ENCODE peak calls at places on chromosomes 11 and 22, in seven cellular contexts. E is transverse colon, J is A549, V is tibial nerve, S is K562, T is erythroblast, Y is lower leg skin. Z is an unnamed sample.

GRCh38 chr22:39446239-39446721 is 10.5 kb upstream of the MGAT3 start:
- DNase-seq in Y (no peak), T (peak; percentile 41), E (peak; percentile 51), J (no peak), V (no peak), S (peak; percentile 43), Z (no peak)

GRCh38 chr11:84019576-84020194 is 733.5 kb upstream of the CCDC90B start:
- DNase-seq in Y (no peak), S (no peak), E (no peak), T (no peak), J (no peak), V (no peak), Z (no peak)

GRCh38 chr11:76629133-76629852 is 41.3 kb downstream of the LRRC32 start:
- DNase-seq in E (peak; percentile 48), T (no peak), Y (peak; percentile 90), J (no peak), V (no peak), S (no peak), Z (peak; percentile 94)

GRCh38 chr11:44564653-44565007 is 833 bp upstream of the CD82 start:
- DNase-seq in J (peak; percentile 35), E (peak; percentile 63), V (peak; percentile 70), Y (peak; percentile 96), S (peak; percentile 30), T (no peak), Z (no peak)

GRCh38 chr11:33125611-33126010 is 35.7 kb downstream of the CSTF3 start:
- DNase-seq in Y (no peak), V (no peak), J (no peak), T (no peak), S (no peak), E (no peak), Z (no peak)

GRCh38 chr11:114377612-114378267 is 22.6 kb downstream of the C11orf71 start:
- DNase-seq in E (no peak), Y (no peak), J (no peak), T (no peak), V (no peak), S (no peak), Z (no peak)

GRCh38 chr11:63845305-63845704 is 6.4 kb downstream of the MARK2 start:
- DNase-seq in V (no peak), S (no peak), Y (no peak), T (no peak), E (no peak), J (no peak), Z (no peak)

GRCh38 chr11:119432484-119433368 is 9.8 kb upstream of the THY1 start:
- DNase-seq in E (no peak), J (no peak), V (no peak), S (no peak), T (no peak), Y (no peak), Z (no peak)

GRCh38 chr11:37946155-37946766 is 1348.2 kb upstream of the RAG2 start:
- DNase-seq in Y (no peak), V (no peak), S (peak; percentile 13), E (peak; percentile 12), T (peak; percentile 51), J (no peak), Z (peak; percentile 78)

GRCh38 chr22:39360242-39360641 is 10.5 kb downstream of the SYNGR1 start:
- DNase-seq in V (no peak), Y (no peak), T (no peak), J (no peak), S (no peak), E (no peak), Z (no peak)

GRCh38 chr22:24768537-24769374 is 5.8 kb downstream of the PIWIL3 start:
- DNase-seq in E (peak; percentile 74), V (peak; percentile 23), J (peak; percentile 61), S (peak; percentile 38), T (peak; percentile 54), Y (peak; percentile 86), Z (peak; percentile 49)

GRCh38 chr11:93169950-93170561 is 27.7 kb downstream of the SLC36A4 start:
- DNase-seq in E (no peak), V (no peak), T (peak; percentile 4), S (no peak), Y (no peak), J (no peak), Z (peak; percentile 40)

GRCh38 chr11:125250316-125250870 is 85.8 kb downstream of the PKNOX2 start:
- DNase-seq in V (no peak), J (no peak), E (no peak), T (no peak), Y (no peak), S (no peak), Z (no peak)

GRCh38 chr11:23155503-23155902 is 295.2 kb upstream of the CCDC179 start:
- DNase-seq in Y (no peak), T (no peak), J (no peak), E (no peak), S (no peak), V (no peak), Z (no peak)

GRCh38 chr22:25219948-25220442 is 556 bp downstream of the CRYBB2 start:
- DNase-seq in T (no peak), J (no peak), S (no peak), E (no peak), V (no peak), Y (no peak), Z (no peak)

GRCh38 chr11:69912161-69912910 is 93.1 kb upstream of the FGF3 start:
- DNase-seq in T (no peak), E (peak; percentile 5), J (no peak), S (no peak), V (no peak), Y (peak; percentile 85), Z (no peak)

DNA sequence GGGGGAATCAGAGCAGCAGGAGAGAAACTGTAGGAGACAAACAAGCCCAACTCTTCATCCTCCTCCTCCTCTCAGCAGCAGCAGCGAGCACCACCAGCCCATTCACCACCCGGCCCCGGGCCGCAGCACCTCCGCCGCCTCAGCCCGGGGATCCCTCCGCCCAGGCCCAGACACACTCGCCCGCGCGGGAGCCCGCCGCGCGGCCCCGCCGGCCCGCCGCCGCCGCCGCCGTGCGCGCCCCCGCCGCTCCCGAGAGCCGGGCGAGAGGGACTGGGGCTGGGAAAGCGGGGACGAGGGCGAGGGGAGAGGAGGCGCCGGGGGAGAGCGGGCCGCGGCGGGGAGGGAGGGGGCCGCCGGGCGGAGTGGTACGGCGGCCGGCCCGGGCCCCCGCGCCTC is at the start of gene PHF21A:
- DNase-seq in V (peak; percentile 78), E (peak; percentile 92), S (peak; percentile 86), Y (peak; percentile 97), T (peak; percentile 97), J (peak; percentile 79), Z (peak; percentile 84)
- TF ChIP-seq POLR2A in V (peak; percentile 33), E (peak; percentile 49), S (peak; percentile 38), Y (no peak), T (peak; percentile 17), J (peak; percentile 54), Z (no peak)

GRCh38 chr22:50531546-50532352 is 1.9 kb upstream of the TYMP start:
- DNase-seq in Y (peak; percentile 97), J (no peak), V (peak; percentile 63), E (peak; percentile 84), T (peak; percentile 28), S (no peak), Z (peak; percentile 42)
- TF ChIP-seq POLR2A in Y (no peak), J (peak; percentile 25), V (no peak), E (peak; percentile 40), T (no peak), S (no peak), Z (no peak)

DNA sequence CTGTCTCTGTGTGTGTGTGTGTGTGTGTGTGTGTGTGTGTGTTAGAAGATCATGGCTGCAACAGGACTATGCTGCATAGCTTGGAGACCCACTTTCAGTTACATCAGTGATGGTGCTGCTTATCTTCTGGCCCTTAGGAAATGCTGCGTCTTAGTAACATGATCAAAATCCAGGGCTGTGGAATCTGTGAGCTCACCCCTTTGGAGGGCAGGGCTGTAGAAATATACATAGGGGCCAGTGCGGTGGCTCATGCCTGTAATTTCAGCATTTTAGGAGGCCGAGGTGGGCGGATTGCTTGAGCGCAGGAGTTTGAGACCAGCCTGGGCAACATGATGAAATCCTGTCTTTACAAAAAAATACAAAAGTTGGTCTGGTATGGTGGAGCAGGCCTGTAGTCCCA is 151.5 kb upstream of the RASSF10 start:
- DNase-seq in S (no peak), Y (no peak), V (no peak), E (no peak), T (no peak), J (no peak), Z (no peak)
- TF ChIP-seq POLR2A in S (no peak), Y (no peak), V (no peak), E (no peak), T (no peak), J (no peak), Z (no peak)

DNA sequence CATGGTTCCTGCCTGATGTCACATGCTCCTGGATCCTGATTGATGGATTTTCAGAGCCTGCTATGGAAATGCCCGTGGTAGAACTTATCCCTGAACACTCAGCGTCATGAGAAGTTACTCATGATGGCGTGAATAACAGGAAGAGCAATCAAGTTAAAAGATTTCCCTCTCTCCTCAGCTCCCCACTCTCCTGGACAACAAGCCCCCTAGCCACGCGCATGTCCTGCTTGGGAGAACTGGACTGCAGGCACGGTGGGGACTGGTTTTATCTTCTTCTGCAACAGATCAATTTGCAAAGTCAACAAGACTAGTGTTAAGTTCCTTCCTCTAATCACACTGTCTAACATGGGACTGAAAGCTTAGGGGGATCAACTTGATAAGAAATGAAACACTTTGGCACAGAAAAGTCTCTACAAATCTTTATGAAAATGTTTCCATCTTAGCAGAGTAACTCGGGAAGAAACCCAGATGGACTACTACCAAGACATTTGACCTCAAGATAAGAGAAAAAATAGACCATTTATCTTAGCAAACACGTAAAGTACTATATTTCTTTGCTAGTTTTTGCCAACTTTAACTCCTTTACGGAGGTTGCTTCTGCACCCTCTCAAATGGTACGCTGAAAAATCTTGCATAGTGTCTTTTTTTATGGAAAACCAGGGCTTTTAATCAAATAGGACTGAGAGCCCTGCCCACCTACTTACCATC is 27.5 kb downstream of the POU2AF1 start:
- DNase-seq in V (no peak), E (no peak), Y (peak; percentile 54), T (no peak), J (no peak), S (no peak), Z (no peak)
- TF ChIP-seq POLR2A in V (no peak), E (no peak), Y (no peak), T (no peak), J (no peak), S (no peak), Z (no peak)

DNA sequence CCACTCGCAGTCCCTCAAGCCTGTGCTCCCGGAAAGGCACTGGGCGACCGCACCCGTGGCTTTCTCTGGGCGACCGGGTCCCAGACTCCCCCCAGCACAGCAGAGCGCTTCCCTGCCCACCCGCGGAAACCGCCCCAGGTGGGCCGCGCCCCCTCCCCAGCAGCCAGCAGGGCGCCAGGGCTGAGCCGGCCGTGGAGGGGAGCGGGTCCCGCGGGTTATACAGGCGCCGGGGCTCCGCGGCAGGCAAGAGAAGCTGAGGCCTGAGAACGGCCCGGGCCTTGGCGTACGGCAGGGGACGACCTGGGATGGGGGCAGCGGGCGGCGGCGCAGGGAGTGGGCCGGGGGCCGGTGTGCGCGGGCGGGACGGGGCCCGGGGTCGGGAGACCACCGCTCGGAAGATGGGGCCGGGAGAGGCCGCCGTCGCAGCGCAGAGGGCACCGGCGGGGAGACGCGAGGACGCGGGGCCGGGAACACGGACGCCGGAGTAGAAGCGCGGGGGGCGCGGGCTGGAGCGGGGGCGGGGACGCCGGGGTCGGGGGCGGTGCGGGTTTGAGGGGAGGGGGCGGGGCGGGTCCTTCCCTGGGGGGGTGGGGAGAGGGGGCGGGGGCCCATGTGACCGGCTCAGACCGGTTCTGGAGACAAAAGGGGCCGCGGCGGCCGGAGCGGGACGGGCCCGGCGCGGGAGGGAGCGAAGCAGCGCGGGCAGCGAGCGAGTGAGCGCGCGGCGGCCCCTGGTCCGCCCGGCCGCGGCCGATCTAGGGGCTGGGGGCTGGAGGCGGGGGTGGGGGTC is at the start of gene MDK:
- DNase-seq in J (no peak), V (no peak), T (no peak), E (peak; percentile 39), Y (no peak), S (peak; percentile 91), Z (peak; percentile 37)
- TF ChIP-seq POLR2A in J (no peak), V (no peak), T (no peak), E (no peak), Y (no peak), S (peak; percentile 31), Z (no peak)

GRCh38 chr11:75492181-75492820 is 33.4 kb downstream of the GDPD5 start:
- DNase-seq in E (peak; percentile 32), S (peak; percentile 44), J (no peak), Y (no peak), V (no peak), T (no peak), Z (peak; percentile 47)
- TF ChIP-seq POLR2A in E (no peak), S (no peak), J (no peak), Y (no peak), V (no peak), T (no peak), Z (no peak)

Z was measured in endothelial cell of umbilical vein.